ENCODE peak calls at places on chromosomes 4 and X, in ten cellular contexts. One of them, this sample, is unnamed.

GRCh38 chr4:155442267-155443105 is 65.7 kb upstream of the MAP9 start:
- DNase-seq in fibroblast of the aortic adventitia: peak; percentile 74
- DNase-seq in fibroblast of lung: peak; percentile 89
- DNase-seq in GM13976: peak; percentile 53
- DNase-seq in astrocyte of the cerebellum: peak; percentile 61
- DNase-seq in heart right ventricle: peak; percentile 87
- DNase-seq in endothelial cell: peak; percentile 81
- DNase-seq in cardiac muscle cell: peak; percentile 84
- DNase-seq in GM13977: peak; percentile 36
- DNase-seq in AG09319: peak; percentile 35
- DNase-seq in this sample: peak; percentile 51

GRCh38 chr4:47531241-47531953 is 46.3 kb downstream of the ATP10D start:
- DNase-seq in fibroblast of the aortic adventitia: peak; percentile 89
- DNase-seq in fibroblast of lung: peak; percentile 75
- DNase-seq in GM13976: peak; percentile 23
- DNase-seq in astrocyte of the cerebellum: peak; percentile 79
- DNase-seq in heart right ventricle: peak; percentile 8
- DNase-seq in endothelial cell: no peak
- DNase-seq in cardiac muscle cell: peak; percentile 84
- DNase-seq in GM13977: peak; percentile 20
- DNase-seq in AG09319: no peak
- DNase-seq in this sample: peak; percentile 27

GRCh38 chrX:112784692-112785091 is 55.9 kb downstream of the AMOT start:
- DNase-seq in fibroblast of the aortic adventitia: no peak
- DNase-seq in fibroblast of lung: no peak
- DNase-seq in GM13976: no peak
- DNase-seq in astrocyte of the cerebellum: no peak
- DNase-seq in heart right ventricle: no peak
- DNase-seq in endothelial cell: no peak
- DNase-seq in cardiac muscle cell: no peak
- DNase-seq in GM13977: no peak
- DNase-seq in AG09319: no peak
- DNase-seq in this sample: no peak

GRCh38 chr4:8414377-8414776 is 26.1 kb downstream of the ACOX3 start:
- DNase-seq in fibroblast of the aortic adventitia: no peak
- DNase-seq in fibroblast of lung: no peak
- DNase-seq in GM13976: no peak
- DNase-seq in astrocyte of the cerebellum: no peak
- DNase-seq in heart right ventricle: no peak
- DNase-seq in endothelial cell: no peak
- DNase-seq in cardiac muscle cell: no peak
- DNase-seq in GM13977: no peak
- DNase-seq in AG09319: no peak
- DNase-seq in this sample: no peak

GRCh38 chr4:3690576-3691152 is 75.5 kb upstream of the ADRA2C start:
- DNase-seq in fibroblast of the aortic adventitia: no peak
- DNase-seq in fibroblast of lung: no peak
- DNase-seq in GM13976: no peak
- DNase-seq in astrocyte of the cerebellum: no peak
- DNase-seq in heart right ventricle: no peak
- DNase-seq in endothelial cell: no peak
- DNase-seq in cardiac muscle cell: no peak
- DNase-seq in GM13977: no peak
- DNase-seq in AG09319: no peak
- DNase-seq in this sample: no peak

GRCh38 chrX:134603806-134604700 is 54.2 kb downstream of the PLAC1 start:
- DNase-seq in fibroblast of the aortic adventitia: peak; percentile 95
- DNase-seq in fibroblast of lung: peak; percentile 93
- DNase-seq in GM13976: no peak
- DNase-seq in astrocyte of the cerebellum: peak; percentile 73
- DNase-seq in heart right ventricle: no peak
- DNase-seq in endothelial cell: no peak
- DNase-seq in cardiac muscle cell: peak; percentile 92
- DNase-seq in GM13977: no peak
- DNase-seq in AG09319: peak; percentile 81
- DNase-seq in this sample: peak; percentile 81

GRCh38 chr4:168451744-168452394 is 28.4 kb downstream of the DDX60L start:
- DNase-seq in fibroblast of the aortic adventitia: peak; percentile 56
- DNase-seq in fibroblast of lung: peak; percentile 63
- DNase-seq in GM13976: no peak
- DNase-seq in astrocyte of the cerebellum: peak; percentile 1
- DNase-seq in heart right ventricle: no peak
- DNase-seq in endothelial cell: no peak
- DNase-seq in cardiac muscle cell: peak; percentile 65
- DNase-seq in GM13977: no peak
- DNase-seq in AG09319: no peak
- DNase-seq in this sample: peak; percentile 66

GRCh38 chrX:24961809-24962208 is 54.0 kb downstream of the ARX start:
- DNase-seq in fibroblast of the aortic adventitia: no peak
- DNase-seq in fibroblast of lung: no peak
- DNase-seq in GM13976: no peak
- DNase-seq in astrocyte of the cerebellum: no peak
- DNase-seq in heart right ventricle: no peak
- DNase-seq in endothelial cell: no peak
- DNase-seq in cardiac muscle cell: no peak
- DNase-seq in GM13977: no peak
- DNase-seq in AG09319: no peak
- DNase-seq in this sample: no peak

GRCh38 chr4:77564231-77564630 is 41.4 kb upstream of the CXCL13 start:
- DNase-seq in fibroblast of the aortic adventitia: no peak
- DNase-seq in fibroblast of lung: peak; percentile 63
- DNase-seq in GM13976: no peak
- DNase-seq in astrocyte of the cerebellum: no peak
- DNase-seq in heart right ventricle: no peak
- DNase-seq in endothelial cell: no peak
- DNase-seq in cardiac muscle cell: peak; percentile 86
- DNase-seq in GM13977: no peak
- DNase-seq in AG09319: no peak
- DNase-seq in this sample: no peak

GRCh38 chr4:110998308-110998707 is 375.4 kb upstream of the PITX2 start:
- DNase-seq in fibroblast of the aortic adventitia: no peak
- DNase-seq in fibroblast of lung: no peak
- DNase-seq in GM13976: no peak
- DNase-seq in astrocyte of the cerebellum: no peak
- DNase-seq in heart right ventricle: no peak
- DNase-seq in endothelial cell: no peak
- DNase-seq in cardiac muscle cell: no peak
- DNase-seq in GM13977: no peak
- DNase-seq in AG09319: no peak
- DNase-seq in this sample: no peak

GRCh38 chrX:40727599-40728252 is 7.6 kb downstream of the MED14 start:
- DNase-seq in fibroblast of the aortic adventitia: no peak
- DNase-seq in fibroblast of lung: no peak
- DNase-seq in GM13976: no peak
- DNase-seq in astrocyte of the cerebellum: no peak
- DNase-seq in heart right ventricle: no peak
- DNase-seq in endothelial cell: no peak
- DNase-seq in cardiac muscle cell: peak; percentile 7
- DNase-seq in GM13977: no peak
- DNase-seq in AG09319: no peak
- DNase-seq in this sample: no peak

GRCh38 chr4:173169428-173170209 is 1.0 kb downstream of the GALNT7 start:
- DNase-seq in fibroblast of the aortic adventitia: peak; percentile 48
- DNase-seq in fibroblast of lung: peak; percentile 70
- DNase-seq in GM13976: peak; percentile 91
- DNase-seq in astrocyte of the cerebellum: no peak
- DNase-seq in heart right ventricle: peak; percentile 63
- DNase-seq in endothelial cell: peak; percentile 76
- DNase-seq in cardiac muscle cell: peak; percentile 77
- DNase-seq in GM13977: peak; percentile 94
- DNase-seq in AG09319: no peak
- DNase-seq in this sample: no peak

GRCh38 chr4:113474017-113474416 is 287.5 kb downstream of the CAMK2D start:
- DNase-seq in fibroblast of the aortic adventitia: peak; percentile 96
- DNase-seq in fibroblast of lung: peak; percentile 77
- DNase-seq in GM13976: no peak
- DNase-seq in astrocyte of the cerebellum: peak; percentile 42
- DNase-seq in heart right ventricle: no peak
- DNase-seq in endothelial cell: no peak
- DNase-seq in cardiac muscle cell: peak; percentile 58
- DNase-seq in GM13977: no peak
- DNase-seq in AG09319: no peak
- DNase-seq in this sample: no peak

GRCh38 chrX:7059214-7059838 is 88.2 kb upstream of the STS start:
- DNase-seq in fibroblast of the aortic adventitia: no peak
- DNase-seq in fibroblast of lung: no peak
- DNase-seq in GM13976: peak; percentile 71
- DNase-seq in astrocyte of the cerebellum: no peak
- DNase-seq in heart right ventricle: no peak
- DNase-seq in endothelial cell: no peak
- DNase-seq in cardiac muscle cell: no peak
- DNase-seq in GM13977: peak; percentile 77
- DNase-seq in AG09319: no peak
- DNase-seq in this sample: no peak

DNA sequence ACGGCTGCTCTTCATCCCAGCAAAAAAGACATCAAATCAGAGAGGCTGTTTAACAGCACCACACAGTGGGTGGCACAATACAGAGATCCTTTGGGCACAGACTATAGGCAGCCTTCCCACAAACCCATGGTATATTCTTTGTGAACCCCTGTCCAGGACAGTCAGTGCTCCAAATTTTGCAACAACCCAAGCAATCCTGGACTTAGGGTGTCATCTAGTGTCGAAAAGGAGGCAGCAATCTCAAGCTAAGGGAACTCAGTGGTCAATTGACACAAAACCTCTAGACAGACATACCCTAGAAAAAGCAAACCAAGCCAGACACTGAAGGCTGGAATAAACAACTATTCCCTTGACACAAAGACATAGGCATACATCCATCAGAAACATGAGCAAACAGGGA is 137.4 kb downstream of the BMP15 start:
- DNase-seq in fibroblast of the aortic adventitia: no peak
- DNase-seq in fibroblast of lung: no peak
- DNase-seq in GM13976: no peak
- DNase-seq in astrocyte of the cerebellum: no peak
- DNase-seq in heart right ventricle: no peak
- DNase-seq in endothelial cell: no peak
- DNase-seq in cardiac muscle cell: no peak
- DNase-seq in GM13977: no peak
- DNase-seq in AG09319: no peak
- DNase-seq in this sample: no peak
- TF ChIP-seq CTCF in fibroblast of the aortic adventitia: no peak
- TF ChIP-seq CTCF in fibroblast of lung: no peak
- TF ChIP-seq CTCF in GM13976: no peak
- TF ChIP-seq CTCF in astrocyte of the cerebellum: no peak
- TF ChIP-seq CTCF in heart right ventricle: no peak
- TF ChIP-seq CTCF in endothelial cell: no peak
- TF ChIP-seq CTCF in cardiac muscle cell: no peak
- TF ChIP-seq CTCF in GM13977: peak; percentile 4
- TF ChIP-seq CTCF in AG09319: no peak
- TF ChIP-seq CTCF in this sample: no peak

GRCh38 chr4:7192252-7193039 is at the start of gene SORCS2:
- DNase-seq in fibroblast of the aortic adventitia: peak; percentile 41
- DNase-seq in fibroblast of lung: peak; percentile 36
- DNase-seq in GM13976: peak; percentile 85
- DNase-seq in astrocyte of the cerebellum: no peak
- DNase-seq in heart right ventricle: peak; percentile 53
- DNase-seq in endothelial cell: peak; percentile 85
- DNase-seq in cardiac muscle cell: peak; percentile 69
- DNase-seq in GM13977: peak; percentile 86
- DNase-seq in AG09319: no peak
- DNase-seq in this sample: no peak
- TF ChIP-seq CTCF in fibroblast of the aortic adventitia: peak; percentile 47
- TF ChIP-seq CTCF in fibroblast of lung: peak; percentile 24
- TF ChIP-seq CTCF in GM13976: peak; percentile 67
- TF ChIP-seq CTCF in astrocyte of the cerebellum: peak; percentile 41
- TF ChIP-seq CTCF in heart right ventricle: peak; percentile 72
- TF ChIP-seq CTCF in endothelial cell: peak; percentile 35
- TF ChIP-seq CTCF in cardiac muscle cell: peak; percentile 37
- TF ChIP-seq CTCF in GM13977: peak; percentile 72
- TF ChIP-seq CTCF in AG09319: peak; percentile 34
- TF ChIP-seq CTCF in this sample: peak; percentile 30

DNA sequence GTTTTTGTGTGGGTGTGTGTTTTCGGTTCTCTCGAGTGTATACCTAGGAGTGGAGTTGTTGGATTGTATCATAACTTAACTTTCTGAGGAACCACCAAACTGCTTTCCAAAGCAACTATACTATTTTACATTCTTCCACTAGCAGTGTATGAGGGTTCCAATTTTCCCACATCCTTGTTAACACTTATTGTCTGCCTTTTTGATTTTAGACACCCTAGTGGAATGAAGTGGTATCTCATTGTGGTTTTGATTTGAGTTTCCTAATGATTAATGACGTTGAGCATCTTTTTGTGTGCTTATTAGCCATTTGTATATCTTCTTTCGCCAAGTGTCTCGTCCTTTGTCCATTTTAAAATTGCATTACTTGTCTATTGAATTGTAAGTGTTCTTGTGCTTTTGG is 118.6 kb downstream of the REPS2 start:
- DNase-seq in fibroblast of the aortic adventitia: no peak
- DNase-seq in fibroblast of lung: no peak
- DNase-seq in GM13976: no peak
- DNase-seq in astrocyte of the cerebellum: no peak
- DNase-seq in heart right ventricle: no peak
- DNase-seq in endothelial cell: no peak
- DNase-seq in cardiac muscle cell: no peak
- DNase-seq in GM13977: no peak
- DNase-seq in AG09319: no peak
- DNase-seq in this sample: no peak
- TF ChIP-seq CTCF in fibroblast of the aortic adventitia: peak; percentile 25
- TF ChIP-seq CTCF in fibroblast of lung: no peak
- TF ChIP-seq CTCF in GM13976: no peak
- TF ChIP-seq CTCF in astrocyte of the cerebellum: no peak
- TF ChIP-seq CTCF in heart right ventricle: no peak
- TF ChIP-seq CTCF in endothelial cell: no peak
- TF ChIP-seq CTCF in cardiac muscle cell: no peak
- TF ChIP-seq CTCF in GM13977: no peak
- TF ChIP-seq CTCF in AG09319: no peak
- TF ChIP-seq CTCF in this sample: no peak

DNA sequence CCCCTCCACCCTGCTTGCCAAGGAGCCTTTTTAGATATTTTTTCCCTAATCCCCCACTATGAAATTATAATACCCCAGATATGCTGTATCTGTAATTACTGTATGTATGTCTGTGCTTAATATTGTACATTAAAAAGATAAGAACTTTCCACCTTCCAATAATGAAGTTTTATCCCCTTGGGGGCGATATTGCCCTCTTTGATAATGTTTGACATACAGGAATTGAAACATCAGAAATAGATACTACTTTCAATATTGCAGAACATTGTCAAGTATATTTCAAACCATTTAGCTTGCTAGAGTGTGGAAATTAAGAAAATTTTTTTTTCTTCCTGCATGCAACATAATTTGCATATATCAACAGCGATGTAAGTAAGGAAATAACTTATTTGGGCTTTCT is 58.9 kb downstream of the NAF1 start:
- DNase-seq in fibroblast of the aortic adventitia: peak; percentile 27
- DNase-seq in fibroblast of lung: peak; percentile 43
- DNase-seq in GM13976: peak; percentile 20
- DNase-seq in astrocyte of the cerebellum: peak; percentile 16
- DNase-seq in heart right ventricle: no peak
- DNase-seq in endothelial cell: no peak
- DNase-seq in cardiac muscle cell: peak; percentile 33
- DNase-seq in GM13977: peak; percentile 17
- DNase-seq in AG09319: no peak
- DNase-seq in this sample: no peak
- TF ChIP-seq CTCF in fibroblast of the aortic adventitia: no peak
- TF ChIP-seq CTCF in fibroblast of lung: peak; percentile 22
- TF ChIP-seq CTCF in GM13976: no peak
- TF ChIP-seq CTCF in astrocyte of the cerebellum: no peak
- TF ChIP-seq CTCF in heart right ventricle: peak; percentile 26
- TF ChIP-seq CTCF in endothelial cell: peak; percentile 15
- TF ChIP-seq CTCF in cardiac muscle cell: peak; percentile 23
- TF ChIP-seq CTCF in GM13977: peak; percentile 49
- TF ChIP-seq CTCF in AG09319: peak; percentile 7
- TF ChIP-seq CTCF in this sample: peak; percentile 17